ENCODE peak calls at places on chromosome 10, in five cellular contexts. E is substantia nigra, T is progenitor cell of endocrine pancreas, M is A172, S is MV-4-11. D is an unnamed sample.

GRCh38 chr10:112763916-112764520 is 186.0 kb upstream of the TCF7L2 start:
- DNase-seq in S (no peak), M (peak), E (no peak), T (no peak), D (no peak)

GRCh38 chr10:101567165-101568006 is 20.7 kb downstream of the POLL start:
- DNase-seq in S (no peak), T (no peak), E (no peak), M (no peak), D (no peak)

GRCh38 chr10:88194041-88194887 is 330.8 kb downstream of the PTEN start:
- DNase-seq in T (no peak), E (no peak), S (no peak), M (peak), D (no peak)

GRCh38 chr10:101155896-101156295 is 24.8 kb downstream of the TLX1 start:
- DNase-seq in M (no peak), T (no peak), S (no peak), E (no peak), D (no peak)

GRCh38 chr10:82980321-82980720 is 1105.3 kb downstream of the NRG3 start:
- DNase-seq in S (no peak), T (no peak), M (no peak), E (no peak), D (no peak)

GRCh38 chr10:13956826-13957225 is 370.1 kb downstream of the PRPF18 start:
- DNase-seq in S (no peak), M (no peak), T (no peak), E (peak), D (peak)

GRCh38 chr10:78774999-78775711 is 293.6 kb upstream of the ZMIZ1 start:
- DNase-seq in E (no peak), M (no peak), S (no peak), T (no peak), D (no peak)

GRCh38 chr10:72927485-72927884 is 27.1 kb downstream of the PLA2G12B start:
- DNase-seq in S (no peak), E (no peak), T (no peak), M (no peak), D (no peak)

GRCh38 chr10:35056686-35057085 is 33.5 kb downstream of the CUL2 start:
- DNase-seq in M (peak), T (no peak), E (no peak), S (no peak), D (no peak)

GRCh38 chr10:73863039-73863817 is 11.1 kb downstream of the CAMK2G start:
- DNase-seq in S (no peak), E (no peak), T (no peak), M (no peak), D (peak)

GRCh38 chr10:58554316-58554715 is 41.6 kb downstream of the BICC1 start:
- DNase-seq in M (no peak), T (no peak), S (no peak), E (no peak), D (no peak)

GRCh38 chr10:97810476-97810875 is 38.7 kb upstream of the SFRP5 start:
- DNase-seq in S (peak), M (peak), E (no peak), T (no peak), D (no peak)

GRCh38 chr10:132938472-132939329 is 3.7 kb downstream of the CFAP46 start:
- DNase-seq in S (no peak), T (no peak), M (no peak), E (no peak), D (no peak)

GRCh38 chr10:103720964-103721335 is 134.4 kb downstream of the SH3PXD2A start:
- DNase-seq in S (no peak), M (no peak), E (no peak), T (no peak), D (no peak)

GRCh38 chr10:11165591-11166543 is 148.2 kb downstream of the CELF2 start:
- DNase-seq in E (peak), M (no peak), S (peak), T (peak), D (peak)

D was measured in posterior cingulate gyrus.